ENCODE peak calls at places on chromosomes 2 and 18, in five cellular contexts. M, U, C, F and N are unnamed samples.

GRCh38 chr2:13260401-13260800 is 543.7 kb downstream of the TRIB2 start:
- DNase-seq in M (no peak), U (no peak), C (no peak), F (no peak), N (no peak)

GRCh38 chr2:43228782-43229659 is 2.6 kb upstream of the ZFP36L2 start:
- DNase-seq in M (peak; percentile 42), U (no peak), C (no peak), F (no peak), N (peak; percentile 47)

GRCh38 chr2:212520340-212520739 is 18.3 kb downstream of the ERBB4 start:
- DNase-seq in M (peak; percentile 6), U (no peak), C (no peak), F (no peak), N (no peak)

GRCh38 chr18:78677483-78678317 is 301.9 kb upstream of the SALL3 start:
- DNase-seq in M (no peak), U (no peak), C (no peak), F (no peak), N (no peak)

GRCh38 chr18:50662177-50662576 is 102.3 kb downstream of the MAPK4 start:
- DNase-seq in M (peak; percentile 22), U (no peak), C (no peak), F (no peak), N (no peak)

GRCh38 chr2:168357799-168358504 is 98.1 kb upstream of the CERS6 start:
- DNase-seq in M (no peak), U (no peak), C (no peak), F (no peak), N (no peak)

GRCh38 chr18:73990241-73990640 is 157.4 kb downstream of the FBXO15 start:
- DNase-seq in M (no peak), U (no peak), C (no peak), F (no peak), N (no peak)

GRCh38 chr18:24199563-24199962 is 60.7 kb downstream of the CABYR start:
- DNase-seq in M (no peak), U (no peak), C (no peak), F (no peak), N (no peak)

GRCh38 chr2:212915121-212915782 is 236.2 kb downstream of the IKZF2 start:
- DNase-seq in M (peak; percentile 44), U (no peak), C (no peak), F (no peak), N (no peak)

GRCh38 chr2:183859129-183859528 is 734.9 kb downstream of the NUP35 start:
- DNase-seq in M (no peak), U (no peak), C (no peak), F (no peak), N (no peak)

GRCh38 chr2:33946198-33946597 is 347.1 kb upstream of the FAM98A start:
- DNase-seq in M (no peak), U (no peak), C (no peak), F (no peak), N (no peak)

GRCh38 chr2:238974510-238975166 is 126.8 kb downstream of the TWIST2 start:
- DNase-seq in M (peak; percentile 75), U (peak; percentile 12), C (no peak), F (no peak), N (peak; percentile 92)

GRCh38 chr2:159925975-159926374 is 128.0 kb upstream of the CD302 start:
- DNase-seq in M (no peak), U (no peak), C (no peak), F (no peak), N (no peak)

GRCh38 chr18:80070825-80071224 is 36.6 kb downstream of the RBFA start:
- DNase-seq in M (no peak), U (no peak), C (no peak), F (no peak), N (no peak)

GRCh38 chr2:99140860-99141109 is 722 bp upstream of the C2orf15 start:
- DNase-seq in M (peak; percentile 31), U (no peak), C (no peak), F (no peak), N (no peak)

GRCh38 chr2:19843992-19844515 is 57.7 kb downstream of the TTC32 start:
- DNase-seq in M (no peak), U (no peak), C (no peak), F (no peak), N (no peak)

GRCh38 chr2:12107849-12108420 is 361.5 kb downstream of the LPIN1 start:
- DNase-seq in M (peak; percentile 40), U (no peak), C (no peak), F (no peak), N (peak; percentile 14)

GRCh38 chr2:65350714-65351113 is 81.7 kb downstream of the SPRED2 start:
- DNase-seq in M (peak; percentile 26), U (no peak), C (no peak), F (no peak), N (peak; percentile 43)

GRCh38 chr2:107729456-107729855 is 97.2 kb upstream of the RGPD4 start:
- DNase-seq in M (no peak), U (no peak), C (no peak), F (no peak), N (no peak)

GRCh38 chr18:50277935-50278334 is 3.4 kb downstream of the MBD1 start:
- DNase-seq in M (peak; percentile 91), U (no peak), C (no peak), F (no peak), N (peak; percentile 51)

GRCh38 chr2:196315388-196316049 is 144.1 kb upstream of the STK17B start:
- DNase-seq in M (peak; percentile 62), U (no peak), C (no peak), F (no peak), N (no peak)

GRCh38 chr18:62647179-62647578 is 68.2 kb upstream of the PHLPP1 start:
- DNase-seq in M (no peak), U (no peak), C (no peak), F (no peak), N (no peak)

GRCh38 chr2:187453078-187453641 is 5.1 kb upstream of the CALCRL start:
- DNase-seq in M (peak; percentile 62), U (no peak), C (peak; percentile 8), F (no peak), N (peak; percentile 38)

GRCh38 chr2:150023044-150023443 is 435.5 kb upstream of the MMADHC start:
- DNase-seq in M (peak; percentile 14), U (no peak), C (no peak), F (no peak), N (no peak)

GRCh38 chr2:26587966-26588365 is 53.2 kb downstream of the CIB4 start:
- DNase-seq in M (no peak), U (no peak), C (no peak), F (no peak), N (no peak)

GRCh38 chr2:225173909-225174308 is 131.6 kb upstream of the DOCK10 start:
- DNase-seq in M (peak; percentile 54), U (no peak), C (no peak), F (peak; percentile 20), N (no peak)

GRCh38 chr2:215911686-215912085 is 101.7 kb downstream of the MREG start:
- DNase-seq in M (no peak), U (no peak), C (no peak), F (no peak), N (no peak)

GRCh38 chr2:169072163-169072925 is 3.0 kb downstream of the DHRS9 start:
- DNase-seq in M (no peak), U (no peak), C (peak; percentile 43), F (no peak), N (peak; percentile 67)

GRCh38 chr2:85702172-85702571 is 8.0 kb downstream of the GNLY start:
- DNase-seq in M (peak; percentile 86), U (no peak), C (no peak), F (no peak), N (peak; percentile 68)

GRCh38 chr2:148350211-148350610 is 294.3 kb upstream of the EPC2 start:
- DNase-seq in M (no peak), U (no peak), C (no peak), F (no peak), N (peak; percentile 13)

GRCh38 chr2:167756427-167756826 is 491.0 kb downstream of the STK39 start:
- DNase-seq in M (peak; percentile 37), U (no peak), C (no peak), F (no peak), N (no peak)

GRCh38 chr2:120957905-120958304 is 222.2 kb downstream of the GLI2 start:
- DNase-seq in M (no peak), U (no peak), C (no peak), F (no peak), N (no peak)

GRCh38 chr2:19885791-19886190 is 16.0 kb downstream of the TTC32 start:
- DNase-seq in M (no peak), U (no peak), C (no peak), F (no peak), N (no peak)

GRCh38 chr2:238379096-238379810 is 47.5 kb upstream of the ASB1 start:
- DNase-seq in M (peak; percentile 67), U (no peak), C (peak; percentile 37), F (no peak), N (peak; percentile 32)

GRCh38 chr2:100980046-100980445 is 22.0 kb upstream of the RPL31 start:
- DNase-seq in M (no peak), U (no peak), C (no peak), F (no peak), N (no peak)

GRCh38 chr2:226077031-226077430 is 677.5 kb downstream of the NYAP2 start:
- DNase-seq in M (peak; percentile 40), U (no peak), C (no peak), F (no peak), N (peak; percentile 74)

GRCh38 chr2:5748941-5749731 is 57.0 kb downstream of the SOX11 start:
- DNase-seq in M (no peak), U (no peak), C (no peak), F (no peak), N (no peak)

GRCh38 chr2:241901018-241901380 is 31.5 kb downstream of the RTP5 start:
- DNase-seq in M (no peak), U (no peak), C (no peak), F (no peak), N (no peak)

GRCh38 chr18:2304378-2305175 is 266.7 kb downstream of the METTL4 start:
- DNase-seq in M (peak; percentile 56), U (no peak), C (no peak), F (no peak), N (peak; percentile 19)